ENCODE peak calls at places on chromosomes 7 and 10, in ten cellular contexts. J is lower leg skin, T is progenitor cell of endocrine pancreas, L is foreskin keratinocyte, E is colonic mucosa, M is fibroblast of mammary gland, Z is AG09309, D is cardiac muscle cell, W is GM13977, V is RWPE1. S is an unnamed sample.

GRCh38 chr7:6530626-6531491 is 20.4 kb downstream of the GRID2IP start:
- DNase-seq in J (no peak), T (peak; percentile 36), L (no peak), E (peak; percentile 43), M (no peak), Z (no peak), D (peak; percentile 48), W (peak; percentile 80), V (no peak), S (no peak)

GRCh38 chr7:101411477-101411954 is 48.8 kb downstream of the COL26A1 start:
- DNase-seq in J (no peak), T (no peak), L (no peak), E (no peak), M (no peak), Z (no peak), D (no peak), W (no peak), V (no peak), S (no peak)

GRCh38 chr7:116525298-116525912 is 569 bp downstream of the CAV1 start:
- DNase-seq in J (peak; percentile 59), T (peak; percentile 14), L (no peak), E (peak; percentile 44), M (no peak), Z (no peak), D (no peak), W (peak; percentile 76), V (no peak), S (peak; percentile 44)

GRCh38 chr7:91066627-91067026 is 197.6 kb upstream of the FZD1 start:
- DNase-seq in J (no peak), T (no peak), L (no peak), E (no peak), M (no peak), Z (no peak), D (no peak), W (no peak), V (no peak), S (no peak)

GRCh38 chr7:22083711-22084289 is 138.1 kb upstream of the CDCA7L start:
- DNase-seq in J (no peak), T (no peak), L (no peak), E (no peak), M (peak; percentile 14), Z (no peak), D (no peak), W (no peak), V (peak; percentile 8), S (no peak)

GRCh38 chr10:32114500-32114899 is 58.3 kb upstream of the KIF5B start:
- DNase-seq in J (no peak), T (no peak), L (no peak), E (no peak), M (no peak), Z (no peak), D (no peak), W (no peak), V (no peak), S (no peak)

GRCh38 chr7:75928600-75928939 is 13.6 kb downstream of the POR start:
- DNase-seq in J (no peak), T (no peak), L (no peak), E (no peak), M (no peak), Z (no peak), D (no peak), W (peak; percentile 74), V (no peak), S (no peak)

GRCh38 chr10:16441106-16441850 is 4.5 kb downstream of the PTER start:
- DNase-seq in J (no peak), T (no peak), L (peak; percentile 41), E (no peak), M (peak; percentile 34), Z (peak; percentile 8), D (no peak), W (no peak), V (no peak), S (no peak)

GRCh38 chr7:101058355-101058754 is 26.9 kb upstream of the TRIM56 start:
- DNase-seq in J (peak; percentile 34), T (peak; percentile 83), L (no peak), E (peak; percentile 55), M (peak; percentile 57), Z (no peak), D (peak; percentile 91), W (peak; percentile 47), V (peak; percentile 60), S (peak; percentile 20)

GRCh38 chr10:116134316-116134715 is 138.7 kb downstream of the GFRA1 start:
- DNase-seq in J (no peak), T (no peak), L (no peak), E (no peak), M (no peak), Z (no peak), D (no peak), W (no peak), V (no peak), S (no peak)

GRCh38 chr7:1809601-1810258 is 139.7 kb downstream of the ELFN1 start:
- DNase-seq in J (no peak), T (no peak), L (no peak), E (no peak), M (no peak), Z (no peak), D (no peak), W (no peak), V (no peak), S (no peak)

GRCh38 chr10:13651969-13652720 is 65.4 kb downstream of the PRPF18 start:
- DNase-seq in J (no peak), T (no peak), L (peak; percentile 61), E (no peak), M (no peak), Z (no peak), D (no peak), W (no peak), V (peak; percentile 10), S (no peak)

DNA sequence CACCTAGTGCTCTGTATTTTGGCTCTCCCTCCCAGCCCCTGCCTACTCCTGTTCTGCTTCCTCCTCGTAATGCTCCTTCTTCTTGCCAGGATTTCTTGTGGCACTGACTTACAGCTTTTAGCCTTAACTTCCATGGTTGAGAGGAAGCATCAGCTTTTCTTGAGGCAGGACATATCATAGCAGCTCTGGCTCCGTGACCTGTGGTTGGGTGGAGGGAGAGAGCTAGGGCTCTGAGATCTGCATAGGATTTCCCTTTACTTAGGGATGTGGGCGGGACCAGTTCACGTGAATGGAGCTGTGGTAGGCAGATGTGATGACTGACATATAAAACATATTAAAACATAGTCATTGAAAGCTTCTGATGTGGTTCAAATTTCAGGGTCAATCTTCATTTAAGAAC is 10.6 kb upstream of the RAB11FIP2 start:
- DNase-seq in J (no peak), T (no peak), L (no peak), E (no peak), M (no peak), Z (no peak), D (no peak), W (no peak), V (no peak), S (no peak)
- TF ChIP-seq CTCF in J (no peak), T (no peak), L (no peak), E (no peak), M (no peak), Z (no peak), D (no peak), W (no peak), V (no peak), S (no peak)

GRCh38 chr10:52783726-52784125 is 11.1 kb upstream of the MBL2 start:
- DNase-seq in J (no peak), T (no peak), L (no peak), E (no peak), M (no peak), Z (no peak), D (no peak), W (no peak), V (no peak), S (no peak)

GRCh38 chr10:52779541-52780390 is 7.2 kb upstream of the MBL2 start:
- DNase-seq in J (no peak), T (peak; percentile 85), L (peak; percentile 34), E (peak; percentile 71), M (peak; percentile 47), Z (no peak), D (peak; percentile 80), W (peak; percentile 83), V (peak; percentile 72), S (peak; percentile 87)

GRCh38 chr10:52778511-52779392 is 6.2 kb upstream of the MBL2 start:
- DNase-seq in J (no peak), T (no peak), L (no peak), E (no peak), M (peak; percentile 18), Z (no peak), D (peak; percentile 17), W (no peak), V (no peak), S (no peak)

GRCh38 chr10:52782554-52782953 is 10.0 kb upstream of the MBL2 start:
- DNase-seq in J (no peak), T (no peak), L (no peak), E (no peak), M (no peak), Z (no peak), D (no peak), W (no peak), V (no peak), S (no peak)

GRCh38 chr10:52780391-52781155 is 8.0 kb upstream of the MBL2 start:
- DNase-seq in J (no peak), T (no peak), L (no peak), E (no peak), M (no peak), Z (no peak), D (no peak), W (no peak), V (no peak), S (no peak)
- TF ChIP-seq CTCF in J (no peak), T (no peak), L (no peak), E (no peak), M (no peak), Z (no peak), D (no peak), W (no peak), V (peak; percentile 60), S (no peak)

GRCh38 chr7:150503155-150503554 is 11.5 kb upstream of the GIMAP7 start:
- DNase-seq in J (no peak), T (no peak), L (no peak), E (no peak), M (no peak), Z (no peak), D (no peak), W (no peak), V (no peak), S (no peak)

GRCh38 chr7:150507947-150508602 is 6.6 kb upstream of the GIMAP7 start:
- DNase-seq in J (no peak), T (no peak), L (no peak), E (no peak), M (no peak), Z (no peak), D (no peak), W (no peak), V (no peak), S (no peak)

GRCh38 chr7:150503581-150503980 is 11.1 kb upstream of the GIMAP7 start:
- DNase-seq in J (no peak), T (no peak), L (no peak), E (no peak), M (no peak), Z (no peak), D (no peak), W (no peak), V (no peak), S (no peak)

GRCh38 chr7:150502519-150502918 is 12.2 kb upstream of the GIMAP7 start:
- DNase-seq in J (no peak), T (no peak), L (no peak), E (no peak), M (no peak), Z (no peak), D (no peak), W (no peak), V (no peak), S (no peak)
- TF ChIP-seq CTCF in J (no peak), T (no peak), L (no peak), E (no peak), M (no peak), Z (no peak), D (no peak), W (no peak), V (no peak), S (no peak)

GRCh38 chr10:88565072-88565471 is 18.0 kb downstream of the RNLS start:
- DNase-seq in J (no peak), T (no peak), L (peak; percentile 41), E (no peak), M (peak; percentile 63), Z (no peak), D (peak; percentile 32), W (peak; percentile 23), V (peak; percentile 51), S (no peak)
- TF ChIP-seq CTCF in J (no peak), T (peak; percentile 50), L (peak; percentile 76), E (no peak), M (peak; percentile 51), Z (peak; percentile 37), D (peak; percentile 54), W (peak; percentile 48), V (peak; percentile 60), S (no peak)

S was measured in Calu3.